ENCODE peak calls at places on chromosomes 3 and 15, in eight cellular contexts. I is Peyer's patch, Y is cardiac muscle cell, U is choroid plexus epithelial cell, N is kidney epithelial cell, T is A673, R is bronchial epithelial cell, D is MM.1S. A is an unnamed sample.

GRCh38 chr3:115498898-115499297 is 124.4 kb upstream of the GAP43 start:
- DNase-seq in T (no peak), Y (peak; percentile 41), U (no peak), N (no peak), I (no peak), D (no peak), R (no peak), A (no peak)

GRCh38 chr3:174581551-174581950 is 277.6 kb upstream of the NAALADL2 start:
- DNase-seq in U (peak; percentile 1), I (no peak), N (no peak), Y (no peak), D (no peak), T (no peak), R (peak; percentile 11), A (no peak)

GRCh38 chr3:13140596-13140995 is 67.4 kb upstream of the IQSEC1 start:
- DNase-seq in D (no peak), R (no peak), T (no peak), U (no peak), Y (no peak), N (no peak), I (no peak), A (no peak)

GRCh38 chr3:134381836-134382442 is 7.7 kb upstream of the AMOTL2 start:
- DNase-seq in N (peak; percentile 41), I (no peak), U (no peak), R (peak; percentile 99), Y (no peak), T (no peak), D (no peak), A (no peak)

GRCh38 chr3:60552581-60552980 is 698.7 kb downstream of the FHIT start:
- DNase-seq in U (no peak), N (peak; percentile 4), T (no peak), Y (no peak), I (no peak), R (no peak), D (no peak), A (no peak)

GRCh38 chr3:139280027-139280671 is 63.7 kb upstream of the MRPS22 start:
- DNase-seq in R (no peak), Y (no peak), T (no peak), U (no peak), D (no peak), N (no peak), I (no peak), A (no peak)

GRCh38 chr3:16993227-16993626 is 108.5 kb downstream of the PLCL2 start:
- DNase-seq in N (peak; percentile 9), T (no peak), D (no peak), I (no peak), U (peak; percentile 62), Y (no peak), R (peak; percentile 49), A (no peak)

GRCh38 chr3:24305795-24306467 is 188.7 kb downstream of the THRB start:
- DNase-seq in Y (peak; percentile 41), N (no peak), R (no peak), U (peak; percentile 52), I (no peak), D (no peak), T (peak; percentile 33), A (no peak)

GRCh38 chr15:89391685-89392257 is 57.1 kb upstream of the POLG start:
- DNase-seq in T (no peak), Y (no peak), R (no peak), I (no peak), N (no peak), D (no peak), U (no peak), A (no peak)

GRCh38 chr3:128326051-128326823 is 140.5 kb downstream of the DNAJB8 start:
- DNase-seq in D (no peak), I (no peak), R (no peak), N (no peak), T (no peak), Y (no peak), U (no peak), A (no peak)

GRCh38 chr15:94323076-94323475 is 91.7 kb downstream of the MCTP2 start:
- DNase-seq in Y (no peak), N (no peak), R (no peak), D (no peak), T (no peak), U (no peak), I (no peak), A (no peak)

GRCh38 chr3:70811880-70812279 is 499.4 kb upstream of the MDFIC2 start:
- DNase-seq in R (peak; percentile 90), D (no peak), T (no peak), N (peak; percentile 77), Y (no peak), U (peak; percentile 97), I (no peak), A (peak; percentile 52)

GRCh38 chr3:190491533-190492054 is 22.3 kb upstream of the IL1RAP start:
- DNase-seq in U (no peak), T (no peak), I (no peak), R (peak; percentile 82), D (peak; percentile 65), N (peak; percentile 61), Y (peak; percentile 36), A (no peak)

GRCh38 chr15:90870354-90871096 is 2.1 kb downstream of the FURIN start:
- DNase-seq in D (no peak), U (peak; percentile 30), Y (no peak), R (peak; percentile 37), N (no peak), I (no peak), T (peak; percentile 63), A (no peak)

DNA sequence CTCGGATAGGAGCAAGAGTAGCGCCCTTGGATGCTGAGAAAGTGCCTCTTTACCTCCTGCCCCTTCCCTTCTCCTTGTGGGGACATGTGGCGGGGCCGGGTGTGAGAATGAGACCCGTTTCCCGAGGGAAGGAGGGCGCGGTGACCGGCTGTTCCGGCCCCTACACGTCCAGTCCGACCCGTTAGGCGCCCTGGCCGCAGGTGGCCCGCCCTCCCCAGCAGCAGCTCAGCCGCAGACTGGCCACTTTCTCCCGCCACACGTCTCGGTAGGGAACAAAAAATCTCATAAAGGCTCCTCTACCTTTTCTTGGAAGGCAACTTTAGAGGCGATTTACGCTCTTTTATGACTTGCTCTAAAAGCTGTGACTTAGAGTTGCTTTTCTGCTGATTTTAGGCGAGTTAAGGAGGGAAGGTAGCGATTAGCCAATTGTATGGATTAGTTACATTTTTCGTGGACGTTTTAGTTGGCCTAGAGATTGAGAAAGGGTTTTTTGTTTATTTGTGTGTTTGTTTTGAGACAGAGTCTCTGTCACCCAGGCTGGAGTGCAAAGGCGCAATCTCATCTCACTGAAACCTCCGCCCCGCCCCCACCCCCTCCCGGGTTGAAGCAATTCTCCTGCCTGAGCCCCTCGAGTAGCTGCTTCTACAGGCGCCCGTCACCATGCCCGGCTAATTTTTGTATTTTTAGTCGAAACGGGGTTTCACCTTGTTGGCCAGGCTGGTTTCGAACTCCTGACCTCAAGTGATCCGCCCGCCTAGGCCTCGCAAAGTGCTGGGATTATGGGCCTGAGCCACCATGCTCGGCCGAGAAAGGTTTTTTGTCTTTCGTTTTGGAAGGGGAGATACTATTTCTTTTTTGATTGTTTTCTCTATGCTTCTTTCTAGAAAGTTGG is 8.3 kb upstream of the PGPEP1L start:
- DNase-seq in Y (peak; percentile 16), R (no peak), T (peak; percentile 5), N (no peak), I (no peak), D (no peak), U (no peak), A (no peak)
- H3K4me3 ChIP-seq in Y (peak overlapping the region; percentile 48), R (peak overlapping the region; percentile 44), T (peak overlapping the region; percentile 66), N (peak overlapping the region; percentile 65), I (peak overlapping the region; percentile 56), D (no peak overlapping the region), U (peak overlapping the region; percentile 58), A (peak overlapping the region; percentile 53)

DNA sequence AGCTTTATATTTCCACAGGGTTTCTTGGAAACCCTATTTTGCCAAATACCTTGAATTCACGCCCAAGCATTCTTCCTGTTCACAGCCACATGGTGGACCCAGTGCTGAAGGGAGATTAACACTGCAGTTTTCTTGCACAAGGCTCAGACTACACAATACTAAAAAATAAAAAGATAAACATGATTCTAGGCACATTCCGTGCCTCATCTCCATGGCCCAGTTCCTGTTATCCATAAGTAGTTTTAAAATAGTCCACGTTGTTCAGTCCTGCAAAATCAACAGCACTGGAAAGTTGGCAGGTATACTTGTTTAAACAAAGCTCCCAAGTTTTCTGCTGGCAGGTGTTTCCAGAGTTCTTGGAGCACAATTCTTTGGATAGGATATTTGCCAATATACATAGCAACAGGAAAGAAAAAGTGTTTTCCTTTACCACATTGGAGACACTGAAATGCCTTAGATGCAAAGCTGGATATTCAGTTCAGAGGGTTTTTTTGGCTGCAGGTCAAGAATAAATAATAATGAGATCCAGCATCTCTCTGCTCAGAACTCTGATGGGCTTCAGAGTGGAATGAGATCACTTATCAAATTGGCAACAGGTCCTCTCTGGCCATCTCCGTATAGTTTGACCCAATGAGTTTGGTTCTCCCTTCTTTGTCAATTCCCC is 88.1 kb upstream of the TGFBR2 start:
- DNase-seq in I (no peak), D (no peak), U (peak; percentile 78), N (no peak), R (peak; percentile 44), T (no peak), Y (no peak), A (peak; percentile 90)
- TF ChIP-seq CTCF in I (peak; percentile 40), D (no peak), U (peak; percentile 48), N (no peak), R (no peak), T (no peak), Y (peak; percentile 41), A (peak; percentile 29)

DNA sequence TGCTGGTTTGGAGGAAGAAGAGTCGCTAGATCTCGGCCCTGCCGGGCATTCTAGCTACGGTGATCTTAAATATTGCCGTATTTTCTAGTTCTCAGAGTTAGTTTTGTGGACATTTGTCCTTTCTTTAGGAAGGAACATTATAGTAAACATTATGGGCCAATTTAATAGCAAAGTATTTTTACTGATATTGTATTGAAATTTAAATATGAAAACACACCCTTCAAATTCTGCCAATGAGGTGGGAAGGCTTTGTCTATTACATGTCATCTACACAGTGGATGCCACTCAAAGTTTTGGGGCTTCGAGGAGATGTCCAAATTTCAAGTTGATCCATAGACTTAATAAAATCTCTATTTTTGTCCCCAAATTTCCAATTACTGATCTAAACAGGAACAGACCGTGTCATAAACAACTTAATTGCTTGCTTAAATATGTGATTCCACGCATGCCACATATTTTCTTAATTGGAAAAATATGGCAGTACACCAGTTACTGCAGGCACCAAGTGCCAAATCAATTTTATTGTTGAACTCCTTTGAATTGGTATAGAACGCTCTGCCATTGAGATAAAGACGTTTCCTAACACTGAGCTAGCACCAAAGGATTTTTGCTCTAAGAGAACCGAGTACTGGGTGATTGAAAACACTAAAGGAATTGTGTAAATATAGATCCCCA is 1.7 kb downstream of the SHOX2 start:
- DNase-seq in N (no peak), U (no peak), Y (no peak), I (no peak), R (no peak), D (no peak), T (no peak), A (no peak)
- H3K4me3 ChIP-seq in N (no peak overlapping the region), U (no peak overlapping the region), Y (no peak overlapping the region), I (no peak overlapping the region), R (no peak overlapping the region), D (no peak overlapping the region), T (no peak overlapping the region), A (no peak overlapping the region)

DNA sequence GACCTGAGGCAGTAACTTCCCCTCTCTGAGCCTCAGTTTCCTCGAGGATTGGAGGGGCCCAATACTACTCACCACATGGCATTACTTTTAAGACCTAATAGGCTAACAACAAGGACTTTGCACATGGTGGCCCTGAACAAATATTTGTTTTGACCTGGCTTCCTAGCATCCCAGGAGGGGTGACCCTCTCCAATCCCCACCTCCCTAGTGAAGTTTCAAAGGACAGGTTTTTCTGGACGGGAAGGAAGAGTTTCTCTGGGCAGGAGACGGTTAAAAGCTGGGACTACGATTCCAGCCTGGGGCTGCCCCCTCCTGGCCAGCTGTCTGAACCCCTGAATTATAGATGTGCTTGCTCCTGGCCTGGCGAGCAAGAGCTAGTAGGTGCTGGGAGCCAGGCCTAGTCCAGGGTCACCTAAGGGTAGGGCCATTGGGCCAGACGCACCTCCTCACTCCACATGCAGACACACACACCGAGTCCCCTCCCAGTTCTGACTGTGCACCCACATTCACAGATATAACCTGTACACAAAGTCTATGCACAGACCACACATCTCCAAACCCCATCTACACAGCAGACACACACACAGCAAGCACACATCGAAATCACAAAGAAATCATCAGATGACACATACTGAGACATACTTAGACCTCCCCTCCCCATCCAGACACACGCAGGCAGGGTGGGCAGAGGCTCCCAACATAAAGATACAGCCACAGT is 2.7 kb upstream of the ISL2 start:
- DNase-seq in D (no peak), I (no peak), U (peak; percentile 53), R (no peak), Y (peak; percentile 11), T (no peak), N (no peak), A (no peak)
- TF ChIP-seq CTCF in D (no peak), I (peak; percentile 32), U (peak; percentile 69), R (peak; percentile 38), Y (peak; percentile 28), T (peak; percentile 43), N (peak; percentile 33), A (peak; percentile 37)

A was measured in astrocyte of the cerebellum.